ENCODE peak calls at places on chromosomes 7 and 10, in eight cellular contexts. E is OCI-LY7, L is SK-N-SH, S is GM23248, V is PC-3, C is MM.1S, U is HCT116, O is hepatocyte. B is an unnamed sample.

GRCh38 chr10:102431452-102432124 is 786 bp downstream of the CUEDC2 start:
- DNase-seq in E (peak; percentile 20), L (peak; percentile 57), S (peak; percentile 72), V (peak; percentile 22), C (peak; percentile 24), U (no peak), O (peak; percentile 35), B (no peak)

GRCh38 chr10:44830022-44830421 is 81.1 kb upstream of the TMEM72 start:
- DNase-seq in E (no peak), L (no peak), S (peak; percentile 69), V (peak; percentile 96), C (no peak), U (no peak), O (no peak), B (no peak)

GRCh38 chr7:159012353-159013069 is 132.2 kb downstream of the VIPR2 start:
- DNase-seq in E (no peak), L (no peak), S (peak; percentile 4), V (peak; percentile 67), C (no peak), U (no peak), O (peak; percentile 62), B (no peak)

GRCh38 chr10:46096426-46096825 is 50.4 kb upstream of the MSMB start:
- DNase-seq in E (no peak), L (no peak), S (peak; percentile 74), V (peak; percentile 2), C (no peak), U (no peak), O (no peak), B (no peak)

GRCh38 chr10:36840793-36841192 is 284.6 kb upstream of the ANKRD30A start:
- DNase-seq in E (no peak), L (no peak), S (no peak), V (no peak), C (no peak), U (no peak), O (no peak), B (no peak)

GRCh38 chr10:98457762-98458161 is 11.0 kb upstream of the HPS1 start:
- DNase-seq in E (no peak), L (no peak), S (no peak), V (no peak), C (no peak), U (no peak), O (no peak), B (no peak)

GRCh38 chr7:16638282-16639265 is 7.0 kb downstream of the ANKMY2 start:
- DNase-seq in E (no peak), L (no peak), S (no peak), V (no peak), C (no peak), U (no peak), O (no peak), B (peak; percentile 66)

GRCh38 chr10:107163086-107163880 is 1.2 kb downstream of the SORCS1 start:
- DNase-seq in E (no peak), L (peak; percentile 44), S (peak; percentile 7), V (no peak), C (no peak), U (no peak), O (peak; percentile 13), B (peak; percentile 58)

DNA sequence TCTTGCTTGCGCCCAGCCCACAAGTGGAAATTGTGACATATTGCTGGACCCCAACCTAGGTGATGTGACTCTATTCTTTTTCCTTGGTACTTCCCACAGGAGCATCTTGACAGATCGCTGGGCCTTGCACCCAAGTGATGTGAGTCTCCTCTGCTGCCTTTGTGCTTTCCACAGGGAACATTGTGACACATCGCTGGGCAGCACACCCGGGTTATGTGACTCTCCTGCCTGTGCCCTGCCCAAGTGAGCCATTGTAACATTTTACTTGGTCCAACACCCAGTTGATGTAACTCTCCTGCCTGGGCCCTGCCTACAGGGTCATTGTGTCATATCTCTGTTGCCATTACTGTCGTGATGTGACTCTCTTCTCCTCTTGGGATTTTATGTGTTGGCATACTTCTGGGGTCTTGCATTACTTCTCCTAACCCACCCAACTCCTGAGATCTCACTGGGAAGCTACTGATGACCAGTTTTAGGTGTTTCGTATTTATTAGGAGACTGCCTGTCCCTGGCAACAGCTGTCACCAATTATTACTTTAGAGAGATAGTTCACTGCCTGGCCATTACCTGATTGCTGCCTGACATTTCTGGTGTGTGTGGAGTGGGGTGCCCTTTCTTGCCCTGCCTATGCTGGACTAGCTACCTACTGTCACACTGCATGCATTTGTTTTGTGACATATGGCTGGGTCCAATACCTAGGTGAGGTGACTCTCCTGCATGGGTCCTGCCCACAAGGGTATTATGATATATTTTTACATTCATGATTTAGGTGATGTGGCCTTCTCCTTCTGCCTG is 45.4 kb upstream of the ZNF680 start:
- DNase-seq in E (no peak), L (no peak), S (no peak), V (no peak), C (no peak), U (no peak), O (no peak), B (no peak)
- H3K9me3 ChIP-seq in E (no peaks in the 10 kb centered on the region), L (no peaks in the 10 kb centered on the region), S (no peaks in the 10 kb centered on the region), V (no peaks in the 10 kb centered on the region), C (no peaks in the 10 kb centered on the region), U (peaks cover 7% of the 10 kb centered on the region), O (no peaks in the 10 kb centered on the region), B (peaks cover 9% of the 10 kb centered on the region)

DNA sequence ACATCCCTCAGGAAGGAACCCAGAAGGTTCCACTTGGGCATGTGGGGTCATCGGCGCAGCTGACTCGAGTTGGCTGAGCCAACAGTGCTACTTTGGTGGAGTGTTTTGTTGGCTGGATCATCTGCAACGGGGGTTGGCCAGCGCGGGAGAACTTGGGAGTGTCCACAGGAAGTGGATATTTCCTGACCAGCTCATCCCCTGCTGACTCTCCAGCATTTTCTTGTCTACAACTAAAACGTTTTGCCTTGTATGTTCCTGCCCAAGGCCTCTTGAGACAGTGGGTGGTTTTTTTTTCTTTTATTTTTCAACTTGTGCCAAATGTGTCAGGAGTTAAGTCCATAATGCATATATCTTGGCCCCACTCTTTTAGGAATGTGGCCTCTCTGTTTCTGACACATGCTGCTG is 208.6 kb downstream of the ZNF365 start:
- DNase-seq in E (no peak), L (no peak), S (peak; percentile 97), V (peak; percentile 86), C (no peak), U (no peak), O (peak; percentile 30), B (no peak)
- TF ChIP-seq EZH2phosphoT487 in E (no peak), L (no peak), S (no peak), V (no peak), C (no peak), U (no peak), O (no peak), B (no peak)

GRCh38 chr7:70387197-70387596 is 744.7 kb upstream of the GALNT17 start:
- DNase-seq in E (no peak), L (no peak), S (no peak), V (no peak), C (no peak), U (no peak), O (no peak), B (no peak)
- H3K9me3 ChIP-seq in E (no peaks in the 10 kb centered on the region), L (no peaks in the 10 kb centered on the region), S (no peaks in the 10 kb centered on the region), V (no peaks in the 10 kb centered on the region), C (no peaks in the 10 kb centered on the region), U (peaks cover 35% of the 10 kb centered on the region), O (no peaks in the 10 kb centered on the region), B (no peaks in the 10 kb centered on the region)

GRCh38 chr10:93437000-93437945 is 44.9 kb downstream of the MYOF start:
- DNase-seq in E (no peak), L (no peak), S (peak; percentile 99), V (peak; percentile 91), C (no peak), U (peak; percentile 86), O (peak; percentile 95), B (peak; percentile 37)
- TF ChIP-seq EZH2phosphoT487 in E (no peak), L (no peak), S (no peak), V (no peak), C (no peak), U (no peak), O (no peak), B (no peak)

GRCh38 chr10:19054289-19054688 is 5.7 kb downstream of the MALRD1 start:
- DNase-seq in E (no peak), L (no peak), S (no peak), V (no peak), C (no peak), U (no peak), O (no peak), B (no peak)
- H3K9me3 ChIP-seq in E (no peaks in the 10 kb centered on the region), L (no peaks in the 10 kb centered on the region), S (peaks cover 4% of the 10 kb centered on the region), V (no peaks in the 10 kb centered on the region), C (no peaks in the 10 kb centered on the region), U (peaks cover 11% of the 10 kb centered on the region), O (no peaks in the 10 kb centered on the region), B (no peaks in the 10 kb centered on the region)

B was measured in neural progenitor cell.